ENCODE peak calls at places on chromosomes 1 and 21, in five cellular contexts. P, V, A, J and D are unnamed samples.

GRCh38 chr1:175146535-175147213 is 45.9 kb downstream of the KIAA0040 start:
- DNase-seq in P (peak; percentile 43), V (peak; percentile 86), A (peak; percentile 64), J (peak; percentile 77), D (peak; percentile 90)

GRCh38 chr1:76577818-76578185 is 289.5 kb upstream of the ST6GALNAC5 start:
- DNase-seq in P (no peak), V (no peak), A (no peak), J (peak; percentile 92), D (no peak)

GRCh38 chr1:39085174-39085573 is 59.0 kb downstream of the NDUFS5 start:
- DNase-seq in P (no peak), V (no peak), A (peak; percentile 21), J (peak; percentile 5), D (no peak)

GRCh38 chr1:22412932-22413727 is 38.5 kb upstream of the ZBTB40 start:
- DNase-seq in P (peak; percentile 83), V (no peak), A (no peak), J (peak; percentile 51), D (peak; percentile 60)

GRCh38 chr21:46477765-46478164 is 19.1 kb downstream of the DIP2A start:
- DNase-seq in P (peak; percentile 30), V (no peak), A (no peak), J (no peak), D (no peak)

GRCh38 chr1:167720965-167721616 is 691 bp upstream of the MPZL1 start:
- DNase-seq in P (peak; percentile 68), V (no peak), A (peak; percentile 48), J (peak; percentile 62), D (peak; percentile 64)

GRCh38 chr1:158045639-158046038 is 52.2 kb downstream of the KIRREL1 start:
- DNase-seq in P (peak; percentile 75), V (no peak), A (no peak), J (no peak), D (peak; percentile 67)

GRCh38 chr1:219412772-219413171 is 200.1 kb downstream of the ZC3H11B start:
- DNase-seq in P (peak; percentile 58), V (no peak), A (no peak), J (no peak), D (peak; percentile 41)

GRCh38 chr1:87155180-87155579 is 173.5 kb upstream of the LMO4 start:
- DNase-seq in P (no peak), V (no peak), A (no peak), J (peak; percentile 74), D (no peak)

GRCh38 chr1:101259744-101260148 is 22.9 kb downstream of the S1PR1 start:
- DNase-seq in P (peak; percentile 73), V (no peak), A (no peak), J (no peak), D (peak; percentile 36)

GRCh38 chr1:166839600-166840308 is 479 bp downstream of the POGK start:
- DNase-seq in P (peak; percentile 38), V (peak; percentile 82), A (peak; percentile 64), J (peak; percentile 81), D (peak; percentile 82)

GRCh38 chr1:32619701-32620485 is 30.5 kb downstream of the ZBTB8OS start:
- DNase-seq in P (peak; percentile 16), V (no peak), A (no peak), J (no peak), D (peak; percentile 14)

GRCh38 chr1:202110977-202111376 is 11.7 kb upstream of the GPR37L1 start:
- DNase-seq in P (no peak), V (no peak), A (no peak), J (no peak), D (no peak)

GRCh38 chr1:11485191-11485590 is 6.2 kb downstream of the DISP3 start:
- DNase-seq in P (no peak), V (no peak), A (peak; percentile 24), J (no peak), D (no peak)

GRCh38 chr21:41877901-41878830 is 978 bp downstream of the PRDM15 start:
- DNase-seq in P (peak; percentile 65), V (no peak), A (peak; percentile 52), J (peak; percentile 71), D (peak; percentile 75)

GRCh38 chr1:84689514-84690396 is 506 bp downstream of the SSX2IP start:
- DNase-seq in P (peak; percentile 37), V (peak; percentile 92), A (peak; percentile 73), J (peak; percentile 89), D (peak; percentile 50)

GRCh38 chr1:226104671-226105121 is 42.2 kb downstream of the H3-3A start:
- DNase-seq in P (no peak), V (no peak), A (no peak), J (no peak), D (no peak)

GRCh38 chr1:226608699-226609505 is 60.3 kb downstream of the STUM start:
- DNase-seq in P (peak; percentile 53), V (peak; percentile 88), A (peak; percentile 55), J (peak; percentile 62), D (peak; percentile 73)

GRCh38 chr1:31651025-31651424 is 6.3 kb upstream of the PEF1 start:
- DNase-seq in P (no peak), V (no peak), A (no peak), J (no peak), D (no peak)

GRCh38 chr1:21669287-21670058 is at the start of gene RAP1GAP:
- DNase-seq in P (no peak), V (peak; percentile 91), A (peak; percentile 58), J (peak; percentile 68), D (peak; percentile 64)

GRCh38 chr21:35850542-35851103 is 209.7 kb downstream of the SETD4 start:
- DNase-seq in P (peak; percentile 39), V (no peak), A (no peak), J (no peak), D (peak; percentile 51)